ENCODE peak calls at places on chromosomes 3 and 15, in ten cellular contexts. A is stimulated activated naive CD4-positive, alpha-beta T cell; D is HEK293T; I is IMR-90; G is T-helper 1 cell; H is HS-5; O is AG08396; W is NCI-H524; E is stimulated activated CD8-positive, alpha-beta memory T cell treated with anti-CD3 and anti-CD28 coated beads, Interleukin-7, amount 100 ng/mL, for 24 hours; T is fibroblast of lung. K is an unnamed sample.

GRCh38 chr3:195385526-195385925 is 57.3 kb downstream of the ACAP2 start:
- DNase-seq in A (no peak), D (no peak), I (peak), G (no peak), H (peak), O (no peak), W (no peak), E (no peak), T (peak), K (peak)

GRCh38 chr3:117963858-117964257 is 1070.8 kb downstream of the IGSF11 start:
- DNase-seq in A (no peak), D (no peak), I (no peak), G (no peak), H (no peak), O (no peak), W (no peak), E (no peak), T (no peak), K (no peak)

GRCh38 chr3:49638445-49638844 is 35.7 kb upstream of the APEH start:
- DNase-seq in A (no peak), D (no peak), I (peak), G (no peak), H (peak), O (peak), W (no peak), E (no peak), T (peak), K (no peak)

GRCh38 chr3:66023728-66024390 is 14.9 kb downstream of the MAGI1 start:
- DNase-seq in A (no peak), D (no peak), I (no peak), G (no peak), H (no peak), O (no peak), W (no peak), E (no peak), T (no peak), K (no peak)

GRCh38 chr3:44966795-44967278 is 9.1 kb downstream of the ZDHHC3 start:
- DNase-seq in A (no peak), D (no peak), I (no peak), G (no peak), H (no peak), O (no peak), W (no peak), E (no peak), T (no peak), K (no peak)

GRCh38 chr3:153221748-153222162 is 59.7 kb downstream of the RAP2B start:
- DNase-seq in A (peak), D (no peak), I (peak), G (peak), H (peak), O (peak), W (no peak), E (peak), T (peak), K (peak)

GRCh38 chr3:140351466-140351865 is 326.4 kb upstream of the TRIM42 start:
- DNase-seq in A (no peak), D (no peak), I (no peak), G (no peak), H (no peak), O (no peak), W (no peak), E (no peak), T (no peak), K (no peak)

GRCh38 chr3:20074226-20075063 is 34.2 kb downstream of the KAT2B start:
- DNase-seq in A (no peak), D (no peak), I (peak), G (no peak), H (peak), O (no peak), W (no peak), E (no peak), T (no peak), K (no peak)

GRCh38 chr15:90660195-90660995 is 56.8 kb upstream of the BLM start:
- DNase-seq in A (peak), D (peak), I (peak), G (peak), H (peak), O (peak), W (no peak), E (peak), T (peak), K (peak)

GRCh38 chr3:53250453-53250852 is 5.4 kb downstream of the TKT start:
- DNase-seq in A (no peak), D (no peak), I (no peak), G (no peak), H (no peak), O (no peak), W (no peak), E (no peak), T (peak), K (no peak)

GRCh38 chr3:22121068-22121706 is 370.2 kb upstream of the ZNF385D start:
- DNase-seq in A (no peak), D (no peak), I (no peak), G (no peak), H (no peak), O (no peak), W (no peak), E (no peak), T (no peak), K (no peak)

GRCh38 chr3:100104442-100104798 is 9.9 kb downstream of the FILIP1L start:
- DNase-seq in A (no peak), D (no peak), I (no peak), G (no peak), H (no peak), O (no peak), W (no peak), E (no peak), T (no peak), K (no peak)

GRCh38 chr15:50854594-50855490 is 53.6 kb upstream of the AP4E1 start:
- DNase-seq in A (no peak), D (no peak), I (peak), G (no peak), H (no peak), O (no peak), W (no peak), E (no peak), T (no peak), K (no peak)

GRCh38 chr15:58346361-58346760 is 85.4 kb upstream of the LIPC start:
- DNase-seq in A (no peak), D (no peak), I (no peak), G (no peak), H (peak), O (peak), W (no peak), E (no peak), T (peak), K (no peak)

GRCh38 chr15:48143856-48144255 is 23.1 kb downstream of the SLC24A5 start:
- DNase-seq in A (no peak), D (no peak), I (peak), G (no peak), H (peak), O (no peak), W (no peak), E (no peak), T (peak), K (no peak)

GRCh38 chr15:60358935-60359672 is 38.7 kb downstream of the ANXA2 start:
- DNase-seq in A (no peak), D (no peak), I (peak), G (no peak), H (no peak), O (peak), W (peak), E (no peak), T (peak), K (no peak)

GRCh38 chr15:53974813-53975212 is 3.4 kb upstream of the UNC13C start:
- DNase-seq in A (no peak), D (no peak), I (no peak), G (no peak), H (no peak), O (no peak), W (no peak), E (no peak), T (no peak), K (no peak)

GRCh38 chr3:13214847-13215472 is 141.7 kb upstream of the IQSEC1 start:
- DNase-seq in A (no peak), D (no peak), I (no peak), G (no peak), H (no peak), O (no peak), W (peak), E (no peak), T (no peak), K (no peak)

GRCh38 chr15:69795601-69796000 is 302.1 kb downstream of the TLE3 start:
- DNase-seq in A (no peak), D (no peak), I (no peak), G (no peak), H (no peak), O (no peak), W (no peak), E (no peak), T (no peak), K (no peak)

GRCh38 chr3:133387341-133387740 is 12.5 kb upstream of the BFSP2 start:
- DNase-seq in A (no peak), D (no peak), I (no peak), G (no peak), H (no peak), O (no peak), W (no peak), E (no peak), T (no peak), K (no peak)

GRCh38 chr3:190132376-190132775 is 11.7 kb upstream of the P3H2 start:
- DNase-seq in A (no peak), D (no peak), I (no peak), G (no peak), H (no peak), O (no peak), W (no peak), E (no peak), T (peak), K (no peak)

K was measured in non-pigmented ciliary epithelial cell.